ENCODE peak calls at places on chromosomes 12 and 14, in six cellular contexts. H is K562, V is HepG2, O is GM12878, F is H1, J is GM12891. D is an unnamed sample.

GRCh38 chr12:53725824-53726223 is 1.4 kb downstream of the CALCOCO1 start:
- DNase-seq in V (no peak), J (no peak), O (no peak), H (no peak), F (no peak), D (no peak)

GRCh38 chr14:23183479-23183878 is at the start of gene SLC7A8:
- DNase-seq in V (no peak), O (no peak), F (no peak), J (no peak), H (no peak), D (no peak)

GRCh38 chr12:128259556-128260070 is 7.4 kb upstream of the TMEM132C start:
- DNase-seq in H (peak), F (no peak), V (peak), J (no peak), O (no peak), D (no peak)

GRCh38 chr12:29901585-29901984 is 117.8 kb upstream of the TMTC1 start:
- DNase-seq in F (no peak), J (no peak), V (peak), O (no peak), H (no peak), D (no peak)

GRCh38 chr12:27541031-27541719 is 17.2 kb downstream of the PPFIBP1 start:
- DNase-seq in J (no peak), H (no peak), O (no peak), F (no peak), V (no peak), D (no peak)

GRCh38 chr12:55865327-55865726 is 22.6 kb upstream of the MMP19 start:
- DNase-seq in H (no peak), J (no peak), F (no peak), O (no peak), V (no peak), D (no peak)

GRCh38 chr12:16583991-16584745 is 21.8 kb downstream of the LMO3 start:
- DNase-seq in F (no peak), V (no peak), J (no peak), H (no peak), O (no peak), D (no peak)

GRCh38 chr12:76711241-76711640 is 52.7 kb upstream of the ZDHHC17 start:
- DNase-seq in J (no peak), V (no peak), O (no peak), H (no peak), F (no peak), D (no peak)

GRCh38 chr12:20463920-20464524 is 95.7 kb downstream of the PDE3A start:
- DNase-seq in O (no peak), F (no peak), J (no peak), H (peak), V (peak), D (no peak)

GRCh38 chr14:71556730-71557129 is 375.5 kb upstream of the RGS6 start:
- DNase-seq in J (no peak), F (no peak), O (no peak), V (no peak), H (no peak), D (no peak)

GRCh38 chr12:7837366-7837765 is 35.3 kb downstream of the SLC2A14 start:
- DNase-seq in F (no peak), H (no peak), O (no peak), V (no peak), J (no peak), D (no peak)

GRCh38 chr12:21771311-21771710 is 3.2 kb downstream of the KCNJ8 start:
- DNase-seq in J (no peak), O (no peak), V (no peak), H (no peak), F (no peak), D (no peak)

GRCh38 chr12:132674561-132674960 is 12.6 kb downstream of the POLE start:
- DNase-seq in J (no peak), O (no peak), V (no peak), H (no peak), F (no peak), D (no peak)

GRCh38 chr14:99755068-99755405 is 38.2 kb upstream of the EML1 start:
- DNase-seq in V (no peak), O (no peak), H (no peak), J (no peak), F (no peak), D (no peak)

GRCh38 chr12:65953621-65954020 is 129.3 kb downstream of the HMGA2 start:
- DNase-seq in O (no peak), H (no peak), V (no peak), J (no peak), F (no peak), D (no peak)

GRCh38 chr12:119020377-119021360 is 39.3 kb downstream of the SRRM4 start:
- DNase-seq in V (peak), F (peak), J (no peak), H (peak), O (no peak), D (no peak)

GRCh38 chr12:79897617-79898016 is 37.3 kb downstream of the PPP1R12A start:
- DNase-seq in F (peak), O (no peak), H (no peak), J (no peak), V (peak), D (no peak)

GRCh38 chr12:18595406-18595805 is 142.4 kb downstream of the PLCZ1 start:
- DNase-seq in J (no peak), V (no peak), F (peak), H (no peak), O (no peak), D (no peak)

GRCh38 chr12:47100146-47100545 is 20.4 kb upstream of the AMIGO2 start:
- DNase-seq in F (no peak), J (no peak), V (no peak), H (no peak), O (no peak), D (no peak)

GRCh38 chr12:58106185-58106584 is 164.8 kb downstream of the ATP23 start:
- DNase-seq in H (no peak), V (no peak), O (no peak), F (no peak), J (no peak), D (no peak)

GRCh38 chr14:76376001-76376404 is at the start of gene ESRRB:
- DNase-seq in H (no peak), F (peak), V (no peak), O (no peak), J (no peak), D (no peak)

GRCh38 chr14:75279739-75280447 is 1.3 kb downstream of the FOS start:
- DNase-seq in O (no peak), H (no peak), V (no peak), J (no peak), F (no peak), D (no peak)

GRCh38 chr14:75277796-75278421 is 719 bp upstream of the FOS start:
- DNase-seq in F (no peak), O (no peak), H (no peak), V (no peak), J (peak), D (no peak)

GRCh38 chr14:75280448-75280830 is 1.8 kb downstream of the FOS start:
- DNase-seq in V (no peak), F (no peak), H (no peak), O (no peak), J (no peak), D (no peak)

GRCh38 chr14:75278422-75279152 is at the start of gene FOS:
- DNase-seq in F (no peak), O (no peak), V (peak), J (peak), H (peak), D (peak)

GRCh38 chr14:75279153-75279738 is 618 bp downstream of the FOS start:
- DNase-seq in H (peak), F (no peak), V (no peak), J (peak), O (no peak), D (peak)
- TF ChIP-seq POLR2A in H (no peak), F (peak), V (no peak), J (no peak), O (no peak), D (no peak)

GRCh38 chr12:62009445-62009844 is 250.8 kb upstream of the USP15 start:
- DNase-seq in V (no peak), H (no peak), F (no peak), J (no peak), O (no peak), D (no peak)

GRCh38 chr12:62003217-62003616 is 257.0 kb upstream of the USP15 start:
- DNase-seq in F (no peak), H (no peak), J (no peak), V (no peak), O (no peak), D (no peak)

GRCh38 chr12:62005615-62006014 is 254.6 kb upstream of the USP15 start:
- DNase-seq in F (no peak), O (no peak), V (no peak), J (no peak), H (no peak), D (no peak)

GRCh38 chr12:62008703-62009102 is 251.5 kb upstream of the USP15 start:
- DNase-seq in H (no peak), O (no peak), F (no peak), J (no peak), V (no peak), D (no peak)

DNA sequence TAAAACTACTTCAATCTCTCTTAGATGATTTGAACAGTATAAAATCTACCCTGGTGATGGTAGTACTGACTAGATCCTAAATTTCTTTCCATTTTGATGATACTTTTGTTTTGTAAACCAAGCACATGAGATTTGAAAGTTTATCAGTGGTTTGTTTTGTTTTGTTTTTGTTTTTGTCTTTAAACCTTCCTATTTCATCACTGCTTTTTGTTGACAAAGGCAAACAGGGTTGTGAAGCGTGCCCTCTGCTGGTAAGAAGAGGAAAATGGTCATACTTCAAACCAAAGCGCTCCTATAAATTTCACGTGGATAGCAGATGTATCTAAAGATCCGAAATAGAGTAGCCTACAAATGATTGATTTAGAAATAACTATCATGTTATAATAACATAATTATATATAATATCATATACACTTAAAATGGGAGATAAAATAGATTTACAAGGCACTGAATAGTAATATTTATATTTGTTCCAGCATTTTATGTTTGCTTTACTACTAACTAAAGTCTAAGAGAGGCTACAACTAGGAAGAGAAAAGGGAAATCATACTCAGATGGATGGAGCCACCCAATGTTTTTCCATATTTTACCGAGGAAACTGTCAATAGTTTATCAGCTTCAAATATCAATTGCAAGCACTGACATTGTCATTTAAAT is 254.0 kb upstream of the USP15 start:
- DNase-seq in J (peak), F (no peak), H (peak), O (no peak), V (peak), D (peak)
- TF ChIP-seq TAF1 in J (no peak), F (no peak), H (no peak), O (no peak), V (no peak), D (no peak)

DNA sequence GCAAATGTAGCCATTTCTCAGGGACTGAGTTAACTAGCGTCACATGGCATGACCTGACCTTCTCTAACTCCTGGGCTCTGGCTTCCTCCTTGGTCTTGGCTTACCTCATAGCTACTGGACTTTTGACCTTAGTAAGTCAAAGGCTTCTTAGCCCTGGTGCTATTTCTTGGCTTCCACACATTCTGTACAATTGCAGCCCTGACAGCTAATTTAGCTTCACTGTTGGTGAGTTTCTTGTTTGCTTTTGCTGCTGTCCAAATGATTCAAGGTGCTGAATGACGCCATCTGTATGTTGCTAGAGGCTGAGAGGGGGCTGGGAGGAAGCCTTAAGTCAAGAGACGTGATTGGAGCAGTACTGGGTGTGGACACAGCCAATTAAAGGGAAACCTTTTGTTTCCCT is 202.7 kb downstream of the PRKD1 start:
- DNase-seq in J (no peak), V (no peak), H (peak), F (no peak), O (no peak), D (no peak)
- TF ChIP-seq POLR2AphosphoS5 in J (no peak), V (no peak), H (no peak), F (no peak), O (no peak), D (no peak)

DNA sequence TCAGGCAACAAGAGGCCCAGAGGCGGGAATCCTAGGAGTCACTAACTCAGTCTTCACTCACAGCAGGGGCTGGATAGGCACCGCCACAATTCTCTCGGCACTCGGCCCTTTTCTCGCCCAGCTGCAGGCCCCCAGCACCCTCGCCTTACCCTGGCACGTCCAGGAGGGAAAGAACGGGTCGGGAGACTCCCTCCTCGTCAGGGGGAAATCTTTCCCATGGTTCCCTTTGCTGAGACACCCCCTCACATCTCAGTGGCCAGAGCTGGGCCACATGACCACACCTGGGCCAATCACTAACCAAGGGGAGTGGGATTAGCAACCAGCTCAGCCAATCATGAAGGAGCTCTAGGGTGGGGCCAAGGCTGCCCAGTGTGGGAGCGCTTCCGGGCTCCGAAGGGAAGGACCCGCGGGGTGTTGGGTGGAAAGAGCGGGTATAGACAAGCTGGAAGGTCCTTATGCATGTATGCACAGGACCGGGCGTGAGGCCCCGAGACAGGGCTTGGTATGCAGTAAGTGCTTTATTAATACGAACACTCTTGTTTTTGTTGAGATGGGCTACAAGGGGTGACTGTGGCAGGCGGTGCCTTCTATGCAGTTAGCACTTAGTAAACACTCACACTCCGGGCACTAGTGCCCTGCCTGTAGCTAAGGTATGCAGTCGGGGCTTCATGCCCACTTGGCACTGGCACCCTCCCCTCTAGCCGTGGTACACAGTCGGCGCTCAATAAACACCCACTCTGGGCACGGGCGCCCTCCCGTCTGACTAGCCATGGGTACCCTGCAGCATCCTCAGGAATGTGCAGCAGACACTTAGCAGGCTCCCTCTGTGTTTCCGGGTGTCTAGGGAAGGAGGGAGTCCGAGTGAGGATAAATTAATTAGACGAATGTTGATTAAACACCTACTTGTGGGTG is 40.3 kb downstream of the ADGRD1 start:
- DNase-seq in V (no peak), H (peak), O (no peak), F (no peak), J (no peak), D (no peak)
- TF ChIP-seq POLR2A in V (no peak), H (no peak), O (no peak), F (no peak), J (no peak), D (no peak)

GRCh38 chr12:96046543-96047137 is 11.3 kb upstream of the LTA4H start:
- DNase-seq in O (no peak), V (no peak), J (no peak), F (no peak), H (no peak), D (no peak)

GRCh38 chr12:96047621-96048211 is 12.3 kb upstream of the LTA4H start:
- DNase-seq in O (peak), F (no peak), H (peak), J (no peak), V (peak), D (no peak)

GRCh38 chr12:96044017-96044985 is 8.9 kb upstream of the LTA4H start:
- DNase-seq in V (no peak), O (no peak), J (no peak), H (no peak), F (no peak), D (no peak)

GRCh38 chr12:96047151-96047620 is 11.8 kb upstream of the LTA4H start:
- DNase-seq in V (no peak), O (no peak), F (no peak), H (no peak), J (no peak), D (no peak)

DNA sequence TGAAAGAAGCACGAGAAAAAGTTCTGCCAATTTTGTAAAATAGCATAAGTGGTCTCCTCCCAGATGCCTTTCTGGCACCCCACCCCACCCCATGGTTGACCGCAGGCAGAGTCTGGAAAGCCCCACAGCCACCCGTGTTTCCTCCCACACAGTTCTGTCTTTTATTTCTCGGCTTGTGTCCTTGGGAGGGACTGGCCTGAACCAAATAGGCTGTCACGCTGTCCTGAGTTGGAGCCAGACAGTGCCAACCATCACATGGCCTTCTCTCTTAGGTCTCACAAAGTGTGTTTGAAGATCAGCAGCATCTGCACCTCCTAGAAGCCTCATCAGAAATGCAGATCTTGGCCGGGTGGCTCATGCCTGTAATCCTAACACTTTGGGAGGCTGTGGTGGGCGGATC is 10.2 kb upstream of the LTA4H start:
- DNase-seq in J (no peak), H (no peak), F (no peak), O (no peak), V (no peak), D (no peak)
- TF ChIP-seq TAF1 in J (no peak), H (no peak), F (no peak), O (no peak), V (no peak), D (no peak)

GRCh38 chr14:89292579-89293348 is 124.3 kb downstream of the FOXN3 start:
- DNase-seq in J (no peak), F (no peak), H (no peak), V (peak), O (no peak), D (no peak)
- TF ChIP-seq POLR2AphosphoS5 in J (no peak), F (no peak), H (no peak), V (no peak), O (no peak), D (no peak)

DNA sequence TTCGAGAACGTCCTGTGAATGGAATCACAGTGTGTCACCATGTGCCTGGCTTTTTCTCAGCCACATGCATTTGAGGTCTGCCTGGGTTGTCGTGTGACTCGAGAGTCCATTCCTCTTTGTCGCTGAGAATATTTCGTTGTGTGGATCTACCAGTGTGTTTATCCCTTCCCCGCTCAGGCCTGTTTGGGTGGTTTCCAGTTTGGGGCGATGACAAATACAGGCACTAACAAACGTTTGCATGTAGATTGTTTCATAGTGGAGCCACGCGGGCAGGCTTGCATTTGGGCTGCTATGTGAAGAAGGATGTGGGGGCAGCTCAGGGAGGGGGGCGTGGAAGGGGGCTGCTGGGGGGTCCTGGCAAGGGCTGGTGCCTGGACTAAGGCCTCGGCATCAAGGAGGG is 14.1 kb downstream of the RIN3 start:
- DNase-seq in H (no peak), J (no peak), O (no peak), F (no peak), V (no peak), D (no peak)
- TF ChIP-seq POLR2A in H (no peak), J (no peak), O (no peak), F (no peak), V (no peak), D (no peak)